ENCODE peak calls at places on chromosomes 6 and 20, in ten cellular contexts. One of them, this sample, is unnamed.

GRCh38 chr20:50427740-50428462 is 82.3 kb upstream of the PTPN1 start:
- DNase-seq in endothelial cell: no peak
- DNase-seq in upper lobe of right lung: no peak
- DNase-seq in lower leg skin: peak
- DNase-seq in tibial nerve: no peak
- DNase-seq in nephron progenitor cell: no peak
- DNase-seq in Calu3: no peak
- DNase-seq in fibroblast of mammary gland: peak
- DNase-seq in PC-3: no peak
- DNase-seq in IMR-90: no peak
- DNase-seq in this sample: no peak

GRCh38 chr20:16694176-16694575 is 35.6 kb upstream of the SNRPB2 start:
- DNase-seq in nephron progenitor cell: no peak
- DNase-seq in Calu3: no peak
- DNase-seq in IMR-90: no peak
- DNase-seq in endothelial cell: no peak
- DNase-seq in fibroblast of mammary gland: no peak
- DNase-seq in tibial nerve: no peak
- DNase-seq in upper lobe of right lung: no peak
- DNase-seq in lower leg skin: no peak
- DNase-seq in PC-3: no peak
- DNase-seq in this sample: no peak

GRCh38 chr6:110495949-110496348 is 19.5 kb upstream of the SLC22A16 start:
- DNase-seq in nephron progenitor cell: no peak
- DNase-seq in Calu3: no peak
- DNase-seq in fibroblast of mammary gland: no peak
- DNase-seq in upper lobe of right lung: no peak
- DNase-seq in endothelial cell: no peak
- DNase-seq in tibial nerve: no peak
- DNase-seq in IMR-90: no peak
- DNase-seq in lower leg skin: no peak
- DNase-seq in PC-3: no peak
- DNase-seq in this sample: no peak

GRCh38 chr6:125939026-125939425 is 17.5 kb upstream of the HINT3 start:
- DNase-seq in upper lobe of right lung: no peak
- DNase-seq in lower leg skin: no peak
- DNase-seq in nephron progenitor cell: no peak
- DNase-seq in IMR-90: no peak
- DNase-seq in Calu3: no peak
- DNase-seq in tibial nerve: no peak
- DNase-seq in endothelial cell: no peak
- DNase-seq in fibroblast of mammary gland: no peak
- DNase-seq in PC-3: no peak
- DNase-seq in this sample: no peak

GRCh38 chr6:144471986-144472385 is 186.9 kb downstream of the UTRN start:
- DNase-seq in PC-3: no peak
- DNase-seq in endothelial cell: no peak
- DNase-seq in tibial nerve: no peak
- DNase-seq in nephron progenitor cell: no peak
- DNase-seq in lower leg skin: no peak
- DNase-seq in upper lobe of right lung: no peak
- DNase-seq in fibroblast of mammary gland: no peak
- DNase-seq in IMR-90: peak
- DNase-seq in Calu3: no peak
- DNase-seq in this sample: no peak

GRCh38 chr6:45185403-45186251 is 142.5 kb upstream of the RUNX2 start:
- DNase-seq in nephron progenitor cell: no peak
- DNase-seq in Calu3: no peak
- DNase-seq in fibroblast of mammary gland: peak
- DNase-seq in lower leg skin: no peak
- DNase-seq in upper lobe of right lung: no peak
- DNase-seq in IMR-90: no peak
- DNase-seq in endothelial cell: no peak
- DNase-seq in tibial nerve: no peak
- DNase-seq in PC-3: no peak
- DNase-seq in this sample: no peak

GRCh38 chr20:23340524-23340923 is 10.1 kb upstream of the NXT1 start:
- DNase-seq in tibial nerve: peak
- DNase-seq in nephron progenitor cell: peak
- DNase-seq in fibroblast of mammary gland: peak
- DNase-seq in Calu3: peak
- DNase-seq in lower leg skin: peak
- DNase-seq in upper lobe of right lung: no peak
- DNase-seq in IMR-90: peak
- DNase-seq in PC-3: peak
- DNase-seq in endothelial cell: peak
- DNase-seq in this sample: no peak

GRCh38 chr20:58458342-58459057 is 56.7 kb downstream of the APCDD1L start:
- DNase-seq in tibial nerve: no peak
- DNase-seq in Calu3: no peak
- DNase-seq in IMR-90: peak
- DNase-seq in lower leg skin: no peak
- DNase-seq in PC-3: peak
- DNase-seq in nephron progenitor cell: no peak
- DNase-seq in fibroblast of mammary gland: peak
- DNase-seq in upper lobe of right lung: no peak
- DNase-seq in endothelial cell: no peak
- DNase-seq in this sample: no peak

GRCh38 chr20:3646651-3647050 is 16.5 kb downstream of the GFRA4 start:
- DNase-seq in Calu3: no peak
- DNase-seq in lower leg skin: peak
- DNase-seq in IMR-90: no peak
- DNase-seq in tibial nerve: no peak
- DNase-seq in PC-3: peak
- DNase-seq in endothelial cell: no peak
- DNase-seq in fibroblast of mammary gland: no peak
- DNase-seq in upper lobe of right lung: no peak
- DNase-seq in nephron progenitor cell: no peak
- DNase-seq in this sample: no peak

GRCh38 chr20:42082611-42083010 is 464.4 kb upstream of the CHD6 start:
- DNase-seq in endothelial cell: no peak
- DNase-seq in Calu3: no peak
- DNase-seq in PC-3: peak
- DNase-seq in tibial nerve: peak
- DNase-seq in fibroblast of mammary gland: peak
- DNase-seq in lower leg skin: no peak
- DNase-seq in nephron progenitor cell: no peak
- DNase-seq in upper lobe of right lung: no peak
- DNase-seq in IMR-90: peak
- DNase-seq in this sample: no peak

GRCh38 chr6:12233693-12234551 is 56.2 kb upstream of the EDN1 start:
- DNase-seq in endothelial cell: peak
- DNase-seq in Calu3: peak
- DNase-seq in IMR-90: peak
- DNase-seq in tibial nerve: no peak
- DNase-seq in fibroblast of mammary gland: peak
- DNase-seq in PC-3: peak
- DNase-seq in nephron progenitor cell: no peak
- DNase-seq in upper lobe of right lung: no peak
- DNase-seq in lower leg skin: no peak
- DNase-seq in this sample: no peak

GRCh38 chr6:31075528-31075927 is 36.8 kb downstream of the C6orf15 start:
- DNase-seq in IMR-90: peak
- DNase-seq in endothelial cell: no peak
- DNase-seq in lower leg skin: no peak
- DNase-seq in nephron progenitor cell: no peak
- DNase-seq in tibial nerve: no peak
- DNase-seq in fibroblast of mammary gland: peak
- DNase-seq in upper lobe of right lung: no peak
- DNase-seq in PC-3: peak
- DNase-seq in Calu3: no peak
- DNase-seq in this sample: no peak

GRCh38 chr20:51837876-51838420 is 35.6 kb upstream of the SALL4 start:
- DNase-seq in tibial nerve: no peak
- DNase-seq in lower leg skin: no peak
- DNase-seq in IMR-90: no peak
- DNase-seq in PC-3: no peak
- DNase-seq in nephron progenitor cell: no peak
- DNase-seq in Calu3: no peak
- DNase-seq in endothelial cell: no peak
- DNase-seq in upper lobe of right lung: no peak
- DNase-seq in fibroblast of mammary gland: no peak
- DNase-seq in this sample: no peak

GRCh38 chr6:6788394-6789020 is 200.0 kb downstream of the LY86 start:
- DNase-seq in nephron progenitor cell: no peak
- DNase-seq in tibial nerve: no peak
- DNase-seq in fibroblast of mammary gland: peak
- DNase-seq in Calu3: no peak
- DNase-seq in endothelial cell: no peak
- DNase-seq in upper lobe of right lung: no peak
- DNase-seq in PC-3: peak
- DNase-seq in lower leg skin: no peak
- DNase-seq in IMR-90: no peak
- DNase-seq in this sample: no peak

GRCh38 chr6:82363368-82364086 is at the start of gene TPBG:
- DNase-seq in fibroblast of mammary gland: peak
- DNase-seq in lower leg skin: peak
- DNase-seq in endothelial cell: peak
- DNase-seq in PC-3: peak
- DNase-seq in nephron progenitor cell: peak
- DNase-seq in upper lobe of right lung: peak
- DNase-seq in Calu3: peak
- DNase-seq in IMR-90: peak
- DNase-seq in tibial nerve: no peak
- DNase-seq in this sample: no peak
- TF ChIP-seq CTCF in fibroblast of mammary gland: peak
- TF ChIP-seq CTCF in lower leg skin: no peak
- TF ChIP-seq CTCF in endothelial cell: no peak
- TF ChIP-seq CTCF in PC-3: peak
- TF ChIP-seq CTCF in nephron progenitor cell: peak
- TF ChIP-seq CTCF in upper lobe of right lung: no peak
- TF ChIP-seq CTCF in Calu3: peak
- TF ChIP-seq CTCF in IMR-90: peak
- TF ChIP-seq CTCF in tibial nerve: peak
- TF ChIP-seq CTCF in this sample: peak

DNA sequence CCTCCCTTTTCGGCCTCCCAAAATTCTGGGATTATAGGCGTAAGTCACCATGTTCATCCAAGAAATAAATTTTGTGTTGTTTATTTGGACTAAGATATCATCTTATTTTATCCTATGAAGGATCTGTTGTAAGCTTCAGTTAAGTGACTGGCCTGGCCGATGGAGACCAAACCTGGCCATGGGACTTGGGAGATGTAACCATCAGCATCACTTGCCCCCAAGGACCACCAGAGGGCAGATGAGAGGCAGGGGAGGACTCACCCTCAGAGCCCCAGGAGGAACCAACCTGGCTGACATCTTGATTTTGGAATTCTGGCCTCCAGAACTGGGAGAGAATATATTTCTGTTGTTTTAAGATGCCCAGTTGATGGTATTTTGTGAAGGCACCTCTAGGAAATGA is 266.7 kb downstream of the CDH26 start:
- DNase-seq in endothelial cell: peak
- DNase-seq in nephron progenitor cell: peak
- DNase-seq in Calu3: peak
- DNase-seq in tibial nerve: no peak
- DNase-seq in PC-3: peak
- DNase-seq in fibroblast of mammary gland: peak
- DNase-seq in upper lobe of right lung: no peak
- DNase-seq in IMR-90: no peak
- DNase-seq in lower leg skin: peak
- DNase-seq in this sample: no peak
- TF ChIP-seq CTCF in endothelial cell: peak
- TF ChIP-seq CTCF in nephron progenitor cell: peak
- TF ChIP-seq CTCF in Calu3: peak
- TF ChIP-seq CTCF in tibial nerve: no peak
- TF ChIP-seq CTCF in PC-3: peak
- TF ChIP-seq CTCF in fibroblast of mammary gland: peak
- TF ChIP-seq CTCF in upper lobe of right lung: peak
- TF ChIP-seq CTCF in IMR-90: peak
- TF ChIP-seq CTCF in lower leg skin: no peak
- TF ChIP-seq CTCF in this sample: peak

DNA sequence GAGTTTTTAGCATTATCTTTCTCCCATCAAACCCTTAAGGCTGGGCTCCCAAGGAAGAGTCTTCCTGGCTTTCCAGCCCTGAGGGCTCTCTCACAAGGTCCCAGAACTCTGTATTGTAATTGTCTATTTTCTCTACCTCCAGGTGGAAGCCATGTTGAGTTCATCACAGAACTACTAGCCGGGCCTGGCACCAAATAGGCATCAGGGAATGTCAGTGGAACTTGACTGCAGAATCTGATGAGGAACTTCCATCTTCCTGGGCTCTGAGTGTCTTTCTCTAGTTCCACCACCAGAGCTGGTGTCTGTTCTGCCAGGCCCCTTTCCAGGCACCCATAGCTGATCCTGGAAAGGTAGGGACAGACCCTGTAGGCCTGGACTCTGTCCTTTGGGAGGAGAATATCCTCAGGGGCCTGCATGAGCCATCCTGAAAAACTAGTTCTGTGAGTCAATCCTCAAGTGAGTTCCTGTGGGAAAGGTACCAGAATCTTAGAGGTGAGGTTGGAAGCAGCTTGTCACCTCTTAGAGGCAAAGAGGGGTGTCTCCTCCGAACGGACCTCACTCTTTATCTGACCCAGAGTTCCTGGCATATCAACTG is 11.1 kb upstream of the TOP1 start:
- DNase-seq in tibial nerve: no peak
- DNase-seq in lower leg skin: no peak
- DNase-seq in endothelial cell: no peak
- DNase-seq in Calu3: peak
- DNase-seq in upper lobe of right lung: no peak
- DNase-seq in nephron progenitor cell: no peak
- DNase-seq in PC-3: peak
- DNase-seq in fibroblast of mammary gland: no peak
- DNase-seq in IMR-90: no peak
- DNase-seq in this sample: no peak
- TF ChIP-seq CTCF in tibial nerve: no peak
- TF ChIP-seq CTCF in lower leg skin: no peak
- TF ChIP-seq CTCF in endothelial cell: no peak
- TF ChIP-seq CTCF in Calu3: no peak
- TF ChIP-seq CTCF in upper lobe of right lung: no peak
- TF ChIP-seq CTCF in nephron progenitor cell: no peak
- TF ChIP-seq CTCF in PC-3: no peak
- TF ChIP-seq CTCF in fibroblast of mammary gland: no peak
- TF ChIP-seq CTCF in IMR-90: no peak
- TF ChIP-seq CTCF in this sample: no peak

GRCh38 chr6:169019727-169020491 is 233.7 kb downstream of the THBS2 start:
- DNase-seq in lower leg skin: no peak
- DNase-seq in upper lobe of right lung: no peak
- DNase-seq in fibroblast of mammary gland: peak
- DNase-seq in Calu3: peak
- DNase-seq in nephron progenitor cell: no peak
- DNase-seq in IMR-90: peak
- DNase-seq in PC-3: peak
- DNase-seq in endothelial cell: no peak
- DNase-seq in tibial nerve: no peak
- DNase-seq in this sample: no peak
- TF ChIP-seq CTCF in lower leg skin: no peak
- TF ChIP-seq CTCF in upper lobe of right lung: no peak
- TF ChIP-seq CTCF in fibroblast of mammary gland: peak
- TF ChIP-seq CTCF in Calu3: no peak
- TF ChIP-seq CTCF in nephron progenitor cell: no peak
- TF ChIP-seq CTCF in IMR-90: no peak
- TF ChIP-seq CTCF in PC-3: peak
- TF ChIP-seq CTCF in endothelial cell: no peak
- TF ChIP-seq CTCF in tibial nerve: no peak
- TF ChIP-seq CTCF in this sample: no peak

This sample was measured in chondrocyte.